ENCODE peak calls at places on chromosome 3, in eight cellular contexts. One of them, this sample, is unnamed.

GRCh38 chr3:15892828-15893227 is 95.0 kb upstream of the ANKRD28 start:
- DNase-seq in myocyte: no peak
- DNase-seq in suprapubic skin: no peak
- DNase-seq in activated T-helper 1 cell treated with anti-CD3 and anti-CD28 coated beads, Interleukin-12 subunit alpha, Interleukin-12 subunit beta, Interleukin-2, Interleukin-4 antibody, amounts not matched to agents 30 ng/mL and 10 ng/mL and 1 ng/mL, durations not matched to agents 14 hours and 24 hours and 36 hours: no peak
- DNase-seq in AG08395: peak; percentile 8
- DNase-seq in nephron progenitor cell: no peak
- DNase-seq in neural crest cell: no peak
- DNase-seq in NCI-H1105 treated with DMSO at 0.1 percent for 48 hours: no peak
- DNase-seq in this sample: no peak

GRCh38 chr3:171049831-171050444 is 23.4 kb upstream of the SLC2A2 start:
- DNase-seq in AG08395: peak; percentile 71
- DNase-seq in NCI-H1105 treated with DMSO at 0.1 percent for 48 hours: peak; percentile 56
- DNase-seq in myocyte: peak; percentile 54
- DNase-seq in activated T-helper 1 cell treated with anti-CD3 and anti-CD28 coated beads, Interleukin-12 subunit alpha, Interleukin-12 subunit beta, Interleukin-2, Interleukin-4 antibody, amounts not matched to agents 30 ng/mL and 10 ng/mL and 1 ng/mL, durations not matched to agents 14 hours and 24 hours and 36 hours: peak; percentile 9
- DNase-seq in neural crest cell: peak; percentile 46
- DNase-seq in nephron progenitor cell: peak; percentile 60
- DNase-seq in suprapubic skin: no peak
- DNase-seq in this sample: peak; percentile 81

GRCh38 chr3:52428151-52429005 is 16.5 kb downstream of the SEMA3G start:
- DNase-seq in AG08395: peak; percentile 84
- DNase-seq in nephron progenitor cell: peak; percentile 48
- DNase-seq in NCI-H1105 treated with DMSO at 0.1 percent for 48 hours: peak; percentile 37
- DNase-seq in suprapubic skin: no peak
- DNase-seq in neural crest cell: peak; percentile 53
- DNase-seq in activated T-helper 1 cell treated with anti-CD3 and anti-CD28 coated beads, Interleukin-12 subunit alpha, Interleukin-12 subunit beta, Interleukin-2, Interleukin-4 antibody, amounts not matched to agents 30 ng/mL and 10 ng/mL and 1 ng/mL, durations not matched to agents 14 hours and 24 hours and 36 hours: no peak
- DNase-seq in myocyte: peak; percentile 79
- DNase-seq in this sample: peak; percentile 67

GRCh38 chr3:176934698-176935097 is 262.6 kb downstream of the TBL1XR1 start:
- DNase-seq in myocyte: no peak
- DNase-seq in AG08395: no peak
- DNase-seq in NCI-H1105 treated with DMSO at 0.1 percent for 48 hours: no peak
- DNase-seq in neural crest cell: no peak
- DNase-seq in suprapubic skin: no peak
- DNase-seq in activated T-helper 1 cell treated with anti-CD3 and anti-CD28 coated beads, Interleukin-12 subunit alpha, Interleukin-12 subunit beta, Interleukin-2, Interleukin-4 antibody, amounts not matched to agents 30 ng/mL and 10 ng/mL and 1 ng/mL, durations not matched to agents 14 hours and 24 hours and 36 hours: no peak
- DNase-seq in nephron progenitor cell: no peak
- DNase-seq in this sample: no peak

GRCh38 chr3:5019411-5020261 is 40.4 kb downstream of the BHLHE40 start:
- DNase-seq in myocyte: no peak
- DNase-seq in neural crest cell: no peak
- DNase-seq in AG08395: no peak
- DNase-seq in NCI-H1105 treated with DMSO at 0.1 percent for 48 hours: no peak
- DNase-seq in nephron progenitor cell: no peak
- DNase-seq in suprapubic skin: no peak
- DNase-seq in activated T-helper 1 cell treated with anti-CD3 and anti-CD28 coated beads, Interleukin-12 subunit alpha, Interleukin-12 subunit beta, Interleukin-2, Interleukin-4 antibody, amounts not matched to agents 30 ng/mL and 10 ng/mL and 1 ng/mL, durations not matched to agents 14 hours and 24 hours and 36 hours: peak; percentile 76
- DNase-seq in this sample: peak; percentile 66

GRCh38 chr3:100213891-100214573 is 46.8 kb upstream of the TBC1D23 start:
- DNase-seq in nephron progenitor cell: no peak
- DNase-seq in suprapubic skin: no peak
- DNase-seq in NCI-H1105 treated with DMSO at 0.1 percent for 48 hours: no peak
- DNase-seq in activated T-helper 1 cell treated with anti-CD3 and anti-CD28 coated beads, Interleukin-12 subunit alpha, Interleukin-12 subunit beta, Interleukin-2, Interleukin-4 antibody, amounts not matched to agents 30 ng/mL and 10 ng/mL and 1 ng/mL, durations not matched to agents 14 hours and 24 hours and 36 hours: no peak
- DNase-seq in neural crest cell: no peak
- DNase-seq in AG08395: peak; percentile 53
- DNase-seq in myocyte: no peak
- DNase-seq in this sample: no peak

GRCh38 chr3:73665317-73665716 is 40.6 kb upstream of the PDZRN3 start:
- DNase-seq in NCI-H1105 treated with DMSO at 0.1 percent for 48 hours: no peak
- DNase-seq in AG08395: no peak
- DNase-seq in activated T-helper 1 cell treated with anti-CD3 and anti-CD28 coated beads, Interleukin-12 subunit alpha, Interleukin-12 subunit beta, Interleukin-2, Interleukin-4 antibody, amounts not matched to agents 30 ng/mL and 10 ng/mL and 1 ng/mL, durations not matched to agents 14 hours and 24 hours and 36 hours: no peak
- DNase-seq in nephron progenitor cell: no peak
- DNase-seq in suprapubic skin: no peak
- DNase-seq in myocyte: no peak
- DNase-seq in neural crest cell: no peak
- DNase-seq in this sample: no peak

GRCh38 chr3:126208618-126209256 is 28.4 kb upstream of the ALDH1L1 start:
- DNase-seq in nephron progenitor cell: no peak
- DNase-seq in suprapubic skin: peak; percentile 85
- DNase-seq in myocyte: peak; percentile 92
- DNase-seq in activated T-helper 1 cell treated with anti-CD3 and anti-CD28 coated beads, Interleukin-12 subunit alpha, Interleukin-12 subunit beta, Interleukin-2, Interleukin-4 antibody, amounts not matched to agents 30 ng/mL and 10 ng/mL and 1 ng/mL, durations not matched to agents 14 hours and 24 hours and 36 hours: no peak
- DNase-seq in NCI-H1105 treated with DMSO at 0.1 percent for 48 hours: peak; percentile 87
- DNase-seq in neural crest cell: no peak
- DNase-seq in AG08395: peak; percentile 73
- DNase-seq in this sample: peak; percentile 91

GRCh38 chr3:88742066-88742465 is 365.4 kb upstream of the EPHA3 start:
- DNase-seq in myocyte: peak; percentile 5
- DNase-seq in NCI-H1105 treated with DMSO at 0.1 percent for 48 hours: no peak
- DNase-seq in nephron progenitor cell: no peak
- DNase-seq in activated T-helper 1 cell treated with anti-CD3 and anti-CD28 coated beads, Interleukin-12 subunit alpha, Interleukin-12 subunit beta, Interleukin-2, Interleukin-4 antibody, amounts not matched to agents 30 ng/mL and 10 ng/mL and 1 ng/mL, durations not matched to agents 14 hours and 24 hours and 36 hours: no peak
- DNase-seq in suprapubic skin: no peak
- DNase-seq in AG08395: no peak
- DNase-seq in neural crest cell: no peak
- DNase-seq in this sample: no peak

This sample was measured in SW480.